ENCODE peak calls at places on chromosomes 13 and 19, in eight cellular contexts. M is GOT3, V is KBM-7, J is pancreas, E is nephron progenitor cell, G is myocyte, B is GM12891, X is EH. P is an unnamed sample.
A peak's percentile ranks its signal among the peaks of the same experiment; 100 is the strongest.

GRCh38 chr19:49800771-49801170 is 12.3 kb downstream of the FUZ start:
- DNase-seq in E (no peak), V (no peak), M (no peak), G (no peak), J (peak; percentile 71), X (no peak), B (no peak), P (no peak)

GRCh38 chr19:21439372-21439771 is 42.4 kb downstream of the ZNF493 start:
- DNase-seq in J (no peak), V (no peak), G (no peak), X (no peak), B (no peak), E (no peak), M (no peak), P (no peak)

GRCh38 chr13:80840313-80840976 is 499.5 kb upstream of the SPRY2 start:
- DNase-seq in V (no peak), J (no peak), B (no peak), E (no peak), X (no peak), M (no peak), G (peak; percentile 88), P (no peak)

GRCh38 chr13:28384789-28385188 is 110.1 kb downstream of the FLT1 start:
- DNase-seq in J (no peak), E (no peak), V (no peak), M (no peak), G (no peak), B (no peak), X (no peak), P (no peak)

GRCh38 chr13:93819331-93819730 is 592.7 kb downstream of the GPC6 start:
- DNase-seq in V (no peak), M (no peak), B (no peak), E (no peak), X (no peak), G (no peak), J (no peak), P (no peak)

GRCh38 chr19:6228523-6229215 is 51.1 kb downstream of the MLLT1 start:
- DNase-seq in E (no peak), X (peak; percentile 40), V (no peak), G (no peak), M (no peak), B (no peak), J (peak; percentile 51), P (no peak)

GRCh38 chr19:29665215-29665825 is at the start of gene PLEKHF1:
- DNase-seq in J (peak; percentile 94), B (peak; percentile 95), E (peak; percentile 95), G (peak; percentile 85), V (peak; percentile 88), X (peak; percentile 79), M (peak; percentile 53), P (peak; percentile 97)

GRCh38 chr13:107210216-107211010 is 642.5 kb upstream of the ARGLU1 start:
- DNase-seq in G (peak; percentile 43), J (no peak), B (no peak), V (no peak), M (no peak), E (no peak), X (peak; percentile 1), P (no peak)

P was measured in D341Med.